ENCODE peak calls at places on chromosomes 12 and 14, in six cellular contexts. One of them, this sample, is unnamed.

GRCh38 chr14:100781952-100782351 is 44.0 kb upstream of the MEG3 start:
- DNase-seq in body of pancreas: no peak
- DNase-seq in GM12865: no peak
- DNase-seq in OCI-LY7: no peak
- DNase-seq in A549: no peak
- DNase-seq in PC-3: no peak
- DNase-seq in this sample: no peak

GRCh38 chr14:99116741-99117295 is 155.2 kb downstream of the BCL11B start:
- DNase-seq in body of pancreas: no peak
- DNase-seq in GM12865: no peak
- DNase-seq in OCI-LY7: no peak
- DNase-seq in A549: no peak
- DNase-seq in PC-3: no peak
- DNase-seq in this sample: no peak

GRCh38 chr12:29158364-29158763 is 9.3 kb downstream of the FAR2 start:
- DNase-seq in body of pancreas: peak; percentile 37
- DNase-seq in GM12865: no peak
- DNase-seq in OCI-LY7: no peak
- DNase-seq in A549: no peak
- DNase-seq in PC-3: no peak
- DNase-seq in this sample: no peak

GRCh38 chr12:232731-233614 is 19.0 kb upstream of the SLC6A12 start:
- DNase-seq in body of pancreas: no peak
- DNase-seq in GM12865: no peak
- DNase-seq in OCI-LY7: no peak
- DNase-seq in A549: no peak
- DNase-seq in PC-3: no peak
- DNase-seq in this sample: no peak

GRCh38 chr12:125185740-125186470 is 120.7 kb downstream of the AACS start:
- DNase-seq in body of pancreas: peak; percentile 74
- DNase-seq in GM12865: peak; percentile 73
- DNase-seq in OCI-LY7: peak; percentile 88
- DNase-seq in A549: peak; percentile 74
- DNase-seq in PC-3: peak; percentile 80
- DNase-seq in this sample: peak; percentile 80

GRCh38 chr12:99332936-99333591 is 314.5 kb upstream of the GARIN6 start:
- DNase-seq in body of pancreas: no peak
- DNase-seq in GM12865: peak; percentile 17
- DNase-seq in OCI-LY7: peak; percentile 27
- DNase-seq in A549: no peak
- DNase-seq in PC-3: no peak
- DNase-seq in this sample: no peak

GRCh38 chr14:73467377-73467776 is 9.0 kb upstream of the NUMB start:
- DNase-seq in body of pancreas: peak; percentile 56
- DNase-seq in GM12865: no peak
- DNase-seq in OCI-LY7: no peak
- DNase-seq in A549: no peak
- DNase-seq in PC-3: no peak
- DNase-seq in this sample: no peak

GRCh38 chr14:92848941-92849340 is 54.8 kb downstream of the GOLGA5 start:
- DNase-seq in body of pancreas: peak; percentile 60
- DNase-seq in GM12865: no peak
- DNase-seq in OCI-LY7: no peak
- DNase-seq in A549: no peak
- DNase-seq in PC-3: no peak
- DNase-seq in this sample: no peak

GRCh38 chr14:92759300-92759678 is 10.9 kb upstream of the LGMN start:
- DNase-seq in body of pancreas: no peak
- DNase-seq in GM12865: peak; percentile 78
- DNase-seq in OCI-LY7: peak; percentile 39
- DNase-seq in A549: peak; percentile 51
- DNase-seq in PC-3: peak; percentile 38
- DNase-seq in this sample: no peak

GRCh38 chr14:76235628-76236027 is 83.9 kb downstream of the GPATCH2L start:
- DNase-seq in body of pancreas: no peak
- DNase-seq in GM12865: peak; percentile 17
- DNase-seq in OCI-LY7: no peak
- DNase-seq in A549: no peak
- DNase-seq in PC-3: no peak
- DNase-seq in this sample: no peak

GRCh38 chr14:68704736-68705720 is 87.8 kb downstream of the ZFP36L1 start:
- DNase-seq in body of pancreas: no peak
- DNase-seq in GM12865: no peak
- DNase-seq in OCI-LY7: no peak
- DNase-seq in A549: no peak
- DNase-seq in PC-3: peak; percentile 67
- DNase-seq in this sample: no peak

GRCh38 chr12:51521554-51522276 is 69.3 kb upstream of the SCN8A start:
- DNase-seq in body of pancreas: no peak
- DNase-seq in GM12865: no peak
- DNase-seq in OCI-LY7: peak; percentile 6
- DNase-seq in A549: no peak
- DNase-seq in PC-3: peak; percentile 31
- DNase-seq in this sample: no peak

GRCh38 chr14:100892496-100893227 is 10.9 kb downstream of the RTL1 start:
- DNase-seq in body of pancreas: no peak
- DNase-seq in GM12865: no peak
- DNase-seq in OCI-LY7: no peak
- DNase-seq in A549: no peak
- DNase-seq in PC-3: no peak
- DNase-seq in this sample: no peak

GRCh38 chr14:60865378-60866127 is 115.3 kb downstream of the TRMT5 start:
- DNase-seq in body of pancreas: no peak
- DNase-seq in GM12865: no peak
- DNase-seq in OCI-LY7: no peak
- DNase-seq in A549: no peak
- DNase-seq in PC-3: no peak
- DNase-seq in this sample: no peak

GRCh38 chr14:65910108-65910507 is 497.6 kb downstream of the FUT8 start:
- DNase-seq in body of pancreas: no peak
- DNase-seq in GM12865: no peak
- DNase-seq in OCI-LY7: no peak
- DNase-seq in A549: peak; percentile 35
- DNase-seq in PC-3: peak; percentile 48
- DNase-seq in this sample: no peak

GRCh38 chr12:111359231-111359913 is 9.5 kb downstream of the PHETA1 start:
- DNase-seq in body of pancreas: no peak
- DNase-seq in GM12865: no peak
- DNase-seq in OCI-LY7: no peak
- DNase-seq in A549: no peak
- DNase-seq in PC-3: no peak
- DNase-seq in this sample: no peak

GRCh38 chr14:92254786-92255185 is 68.2 kb upstream of the SLC24A4 start:
- DNase-seq in body of pancreas: peak; percentile 25
- DNase-seq in GM12865: no peak
- DNase-seq in OCI-LY7: no peak
- DNase-seq in A549: no peak
- DNase-seq in PC-3: no peak
- DNase-seq in this sample: peak; percentile 61

GRCh38 chr12:101256271-101256670 is 23.6 kb upstream of the UTP20 start:
- DNase-seq in body of pancreas: no peak
- DNase-seq in GM12865: no peak
- DNase-seq in OCI-LY7: no peak
- DNase-seq in A549: no peak
- DNase-seq in PC-3: no peak
- DNase-seq in this sample: no peak

GRCh38 chr14:90398315-90398811 is 1.5 kb downstream of the CALM1 start:
- DNase-seq in body of pancreas: peak; percentile 63
- DNase-seq in GM12865: peak; percentile 62
- DNase-seq in OCI-LY7: peak; percentile 76
- DNase-seq in A549: peak; percentile 29
- DNase-seq in PC-3: peak; percentile 35
- DNase-seq in this sample: no peak

GRCh38 chr12:116495260-116495659 is 63.9 kb upstream of the MAP1LC3B2 start:
- DNase-seq in body of pancreas: peak; percentile 17
- DNase-seq in GM12865: no peak
- DNase-seq in OCI-LY7: no peak
- DNase-seq in A549: peak; percentile 47
- DNase-seq in PC-3: peak; percentile 98
- DNase-seq in this sample: no peak

GRCh38 chr12:19144287-19144686 is 14.8 kb downstream of the PLEKHA5 start:
- DNase-seq in body of pancreas: no peak
- DNase-seq in GM12865: no peak
- DNase-seq in OCI-LY7: no peak
- DNase-seq in A549: no peak
- DNase-seq in PC-3: no peak
- DNase-seq in this sample: no peak

GRCh38 chr12:10395390-10395998 is 5.7 kb upstream of the KLRK1 start:
- DNase-seq in body of pancreas: peak; percentile 46
- DNase-seq in GM12865: peak; percentile 70
- DNase-seq in OCI-LY7: peak; percentile 83
- DNase-seq in A549: peak; percentile 91
- DNase-seq in PC-3: peak; percentile 92
- DNase-seq in this sample: no peak

GRCh38 chr14:36738269-36738668 is 76.6 kb downstream of the PAX9 start:
- DNase-seq in body of pancreas: no peak
- DNase-seq in GM12865: no peak
- DNase-seq in OCI-LY7: no peak
- DNase-seq in A549: no peak
- DNase-seq in PC-3: no peak
- DNase-seq in this sample: no peak

GRCh38 chr14:68195126-68195525 is 375.5 kb downstream of the RAD51B start:
- DNase-seq in body of pancreas: no peak
- DNase-seq in GM12865: no peak
- DNase-seq in OCI-LY7: no peak
- DNase-seq in A549: peak; percentile 73
- DNase-seq in PC-3: peak; percentile 38
- DNase-seq in this sample: no peak

GRCh38 chr12:70598467-70599194 is 38.6 kb downstream of the PTPRB start:
- DNase-seq in body of pancreas: peak; percentile 12
- DNase-seq in GM12865: no peak
- DNase-seq in OCI-LY7: no peak
- DNase-seq in A549: no peak
- DNase-seq in PC-3: no peak
- DNase-seq in this sample: no peak

GRCh38 chr12:4134434-4134762 is 139.2 kb upstream of the CCND2 start:
- DNase-seq in body of pancreas: no peak
- DNase-seq in GM12865: no peak
- DNase-seq in OCI-LY7: no peak
- DNase-seq in A549: no peak
- DNase-seq in PC-3: no peak
- DNase-seq in this sample: no peak

GRCh38 chr12:130126023-130126432 is 36.2 kb upstream of the FZD10 start:
- DNase-seq in body of pancreas: peak; percentile 20
- DNase-seq in GM12865: no peak
- DNase-seq in OCI-LY7: no peak
- DNase-seq in A549: peak; percentile 21
- DNase-seq in PC-3: no peak
- DNase-seq in this sample: no peak

DNA sequence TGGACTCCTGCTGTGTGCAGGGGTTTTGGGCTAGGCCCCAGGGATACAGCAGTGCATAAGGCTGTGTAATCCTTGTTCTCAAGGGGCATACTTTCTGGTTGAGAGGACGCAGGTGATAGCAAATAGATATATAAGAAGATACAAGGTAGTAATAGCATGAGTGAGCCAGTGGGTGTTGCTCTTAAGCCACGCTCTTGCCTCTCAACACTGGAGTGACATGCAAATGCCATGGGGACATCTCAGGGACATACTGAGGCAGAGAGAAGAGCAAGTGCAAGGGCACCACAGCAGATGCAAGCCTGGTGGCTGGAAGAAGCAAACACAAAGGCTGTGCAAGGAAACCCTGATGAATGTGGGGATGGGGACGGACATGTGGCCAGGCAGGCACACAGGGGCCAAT is 223.3 kb downstream of the CHST11 start:
- DNase-seq in body of pancreas: no peak
- DNase-seq in GM12865: peak; percentile 75
- DNase-seq in OCI-LY7: peak; percentile 62
- DNase-seq in A549: peak; percentile 50
- DNase-seq in PC-3: peak; percentile 49
- DNase-seq in this sample: no peak
- TF ChIP-seq CTCF in body of pancreas: no peak
- TF ChIP-seq CTCF in GM12865: peak; percentile 57
- TF ChIP-seq CTCF in OCI-LY7: peak; percentile 75
- TF ChIP-seq CTCF in A549: peak; percentile 33
- TF ChIP-seq CTCF in PC-3: peak; percentile 64
- TF ChIP-seq CTCF in this sample: no peak

GRCh38 chr12:110048242-110049027 is at the start of gene C12orf76:
- DNase-seq in body of pancreas: peak; percentile 97
- DNase-seq in GM12865: peak; percentile 98
- DNase-seq in OCI-LY7: peak; percentile 97
- DNase-seq in A549: peak; percentile 99
- DNase-seq in PC-3: peak; percentile 99
- DNase-seq in this sample: peak; percentile 76
- TF ChIP-seq CTCF in body of pancreas: no peak
- TF ChIP-seq CTCF in GM12865: no peak
- TF ChIP-seq CTCF in OCI-LY7: no peak
- TF ChIP-seq CTCF in A549: no peak
- TF ChIP-seq CTCF in PC-3: no peak
- TF ChIP-seq CTCF in this sample: no peak

GRCh38 chr12:54622463-54623183 is 12.1 kb downstream of the LACRT start:
- DNase-seq in body of pancreas: no peak
- DNase-seq in GM12865: no peak
- DNase-seq in OCI-LY7: no peak
- DNase-seq in A549: peak; percentile 16
- DNase-seq in PC-3: peak; percentile 47
- DNase-seq in this sample: no peak
- TF ChIP-seq CTCF in body of pancreas: no peak
- TF ChIP-seq CTCF in GM12865: peak; percentile 9
- TF ChIP-seq CTCF in OCI-LY7: peak; percentile 69
- TF ChIP-seq CTCF in A549: no peak
- TF ChIP-seq CTCF in PC-3: peak; percentile 55
- TF ChIP-seq CTCF in this sample: peak; percentile 49

GRCh38 chr12:117497407-117497806 is 136.0 kb upstream of the NOS1 start:
- DNase-seq in body of pancreas: no peak
- DNase-seq in GM12865: no peak
- DNase-seq in OCI-LY7: no peak
- DNase-seq in A549: no peak
- DNase-seq in PC-3: no peak
- DNase-seq in this sample: no peak

GRCh38 chr12:117501066-117501465 is 139.6 kb upstream of the NOS1 start:
- DNase-seq in body of pancreas: no peak
- DNase-seq in GM12865: no peak
- DNase-seq in OCI-LY7: no peak
- DNase-seq in A549: no peak
- DNase-seq in PC-3: no peak
- DNase-seq in this sample: no peak

GRCh38 chr12:117499759-117500485 is 138.5 kb upstream of the NOS1 start:
- DNase-seq in body of pancreas: no peak
- DNase-seq in GM12865: no peak
- DNase-seq in OCI-LY7: no peak
- DNase-seq in A549: peak; percentile 19
- DNase-seq in PC-3: no peak
- DNase-seq in this sample: no peak

GRCh38 chr12:117498256-117498655 is 136.8 kb upstream of the NOS1 start:
- DNase-seq in body of pancreas: peak; percentile 12
- DNase-seq in GM12865: no peak
- DNase-seq in OCI-LY7: no peak
- DNase-seq in A549: no peak
- DNase-seq in PC-3: no peak
- DNase-seq in this sample: no peak

DNA sequence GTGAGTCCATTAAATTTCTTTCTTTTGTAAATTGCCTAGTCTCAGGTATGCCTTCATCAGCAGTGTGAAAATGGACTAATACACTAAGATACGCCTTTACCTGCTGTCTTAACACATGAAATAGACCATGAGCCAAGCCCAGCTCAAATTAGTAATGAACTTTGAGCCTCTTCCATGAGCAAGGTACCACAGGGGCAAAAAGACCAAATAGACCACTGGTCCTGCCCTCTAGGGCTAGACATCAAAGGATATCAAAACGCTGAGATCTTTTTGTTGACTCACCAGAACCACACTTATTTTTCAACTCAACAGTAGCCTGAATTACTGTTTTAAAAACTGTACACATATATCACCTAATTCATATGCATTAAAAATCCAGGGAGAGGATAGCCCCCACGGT is 137.5 kb upstream of the NOS1 start:
- DNase-seq in body of pancreas: no peak
- DNase-seq in GM12865: no peak
- DNase-seq in OCI-LY7: no peak
- DNase-seq in A549: no peak
- DNase-seq in PC-3: no peak
- DNase-seq in this sample: no peak
- TF ChIP-seq CTCF in body of pancreas: no peak
- TF ChIP-seq CTCF in GM12865: no peak
- TF ChIP-seq CTCF in OCI-LY7: no peak
- TF ChIP-seq CTCF in A549: no peak
- TF ChIP-seq CTCF in PC-3: no peak
- TF ChIP-seq CTCF in this sample: no peak

This sample was measured in endothelial cell.